ENCODE peak calls at places on chromosomes 2 and 18, in seven cellular contexts. U, M, I, D, B, F and T are unnamed samples.

GRCh38 chr2:21026479-21027282 is 17.2 kb downstream of the APOB start:
- DNase-seq in U (no peak), M (no peak), I (no peak), D (no peak), B (no peak), F (no peak), T (no peak)

GRCh38 chr2:196533998-196534397 is 105.5 kb upstream of the CCDC150 start:
- DNase-seq in U (no peak), M (no peak), I (no peak), D (no peak), B (no peak), F (no peak), T (no peak)

GRCh38 chr18:76569644-76570415 is 74.8 kb upstream of the ZNF516 start:
- DNase-seq in U (no peak), M (no peak), I (no peak), D (no peak), B (no peak), F (no peak), T (no peak)

GRCh38 chr2:100317634-100318033 is 4.7 kb downstream of the LONRF2 start:
- DNase-seq in U (no peak), M (no peak), I (no peak), D (no peak), B (peak; percentile 10), F (no peak), T (no peak)

GRCh38 chr2:154455871-154456270 is 242.6 kb upstream of the KCNJ3 start:
- DNase-seq in U (no peak), M (no peak), I (no peak), D (no peak), B (no peak), F (no peak), T (peak; percentile 18)

GRCh38 chr2:14677039-14677438 is 44.5 kb downstream of the LRATD1 start:
- DNase-seq in U (no peak), M (no peak), I (no peak), D (no peak), B (peak; percentile 35), F (no peak), T (no peak)

GRCh38 chr2:1227289-1227900 is 185.9 kb upstream of the TPO start:
- DNase-seq in U (no peak), M (no peak), I (no peak), D (no peak), B (no peak), F (peak; percentile 68), T (no peak)

GRCh38 chr2:16693854-16694253 is 28.2 kb upstream of the CYRIA start:
- DNase-seq in U (no peak), M (no peak), I (no peak), D (no peak), B (no peak), F (no peak), T (no peak)

GRCh38 chr2:128316777-128317185 is 1.9 kb downstream of the HS6ST1 start:
- DNase-seq in U (peak; percentile 62), M (no peak), I (no peak), D (no peak), B (no peak), F (no peak), T (no peak)

GRCh38 chr18:45110577-45111506 is 430.2 kb downstream of the SETBP1 start:
- DNase-seq in U (no peak), M (no peak), I (no peak), D (no peak), B (peak; percentile 23), F (peak; percentile 22), T (peak; percentile 8)

GRCh38 chr2:43305537-43305936 is 79.1 kb upstream of the ZFP36L2 start:
- DNase-seq in U (no peak), M (no peak), I (no peak), D (no peak), B (no peak), F (peak; percentile 32), T (peak; percentile 67)

GRCh38 chr2:196174424-196174823 is 3.0 kb upstream of the STK17B start:
- DNase-seq in U (no peak), M (peak; percentile 31), I (no peak), D (no peak), B (no peak), F (no peak), T (no peak)

GRCh38 chr18:79577451-79578395 is 101.9 kb upstream of the CTDP1 start:
- DNase-seq in U (peak; percentile 65), M (no peak), I (no peak), D (peak; percentile 16), B (no peak), F (no peak), T (peak; percentile 84)

GRCh38 chr2:33426666-33427231 is 49.7 kb upstream of the RASGRP3 start:
- DNase-seq in U (no peak), M (no peak), I (no peak), D (peak; percentile 21), B (peak; percentile 38), F (no peak), T (peak; percentile 86)

GRCh38 chr18:12287684-12288405 is 20.2 kb upstream of the TUBB6 start:
- DNase-seq in U (no peak), M (peak; percentile 57), I (peak; percentile 54), D (no peak), B (peak; percentile 85), F (peak; percentile 74), T (peak; percentile 85)

GRCh38 chr18:23809411-23809810 is 120.2 kb downstream of the LAMA3 start:
- DNase-seq in U (no peak), M (no peak), I (no peak), D (no peak), B (no peak), F (no peak), T (no peak)

GRCh38 chr18:28112056-28112470 is 64.9 kb downstream of the CDH2 start:
- DNase-seq in U (no peak), M (no peak), I (no peak), D (no peak), B (peak; percentile 63), F (no peak), T (peak; percentile 73)

GRCh38 chr2:210477496-210477895 is 937 bp upstream of the LANCL1 start:
- DNase-seq in U (no peak), M (peak; percentile 21), I (peak; percentile 66), D (no peak), B (peak; percentile 65), F (no peak), T (peak; percentile 68)

GRCh38 chr2:205188516-205189138 is 493.7 kb upstream of the NRP2 start:
- DNase-seq in U (no peak), M (no peak), I (no peak), D (no peak), B (no peak), F (peak; percentile 29), T (peak; percentile 96)

GRCh38 chr2:639703-640102 is 37.5 kb downstream of the TMEM18 start:
- DNase-seq in U (no peak), M (no peak), I (no peak), D (no peak), B (no peak), F (no peak), T (no peak)

GRCh38 chr2:20551231-20551944 is 99.5 kb downstream of the HS1BP3 start:
- DNase-seq in U (no peak), M (no peak), I (no peak), D (no peak), B (no peak), F (no peak), T (no peak)

GRCh38 chr2:174246944-174247381 is 1.4 kb downstream of the OLA1 start:
- DNase-seq in U (no peak), M (no peak), I (no peak), D (no peak), B (peak; percentile 37), F (no peak), T (no peak)

GRCh38 chr18:30811580-30811979 is 231.0 kb downstream of the DSC3 start:
- DNase-seq in U (no peak), M (no peak), I (no peak), D (no peak), B (no peak), F (no peak), T (no peak)

GRCh38 chr18:77297919-77298571 is 48.4 kb downstream of the GALR1 start:
- DNase-seq in U (no peak), M (no peak), I (no peak), D (no peak), B (no peak), F (no peak), T (no peak)

GRCh38 chr2:210188190-210188589 is 17.0 kb upstream of the KANSL1L start:
- DNase-seq in U (no peak), M (no peak), I (no peak), D (no peak), B (no peak), F (no peak), T (no peak)

DNA sequence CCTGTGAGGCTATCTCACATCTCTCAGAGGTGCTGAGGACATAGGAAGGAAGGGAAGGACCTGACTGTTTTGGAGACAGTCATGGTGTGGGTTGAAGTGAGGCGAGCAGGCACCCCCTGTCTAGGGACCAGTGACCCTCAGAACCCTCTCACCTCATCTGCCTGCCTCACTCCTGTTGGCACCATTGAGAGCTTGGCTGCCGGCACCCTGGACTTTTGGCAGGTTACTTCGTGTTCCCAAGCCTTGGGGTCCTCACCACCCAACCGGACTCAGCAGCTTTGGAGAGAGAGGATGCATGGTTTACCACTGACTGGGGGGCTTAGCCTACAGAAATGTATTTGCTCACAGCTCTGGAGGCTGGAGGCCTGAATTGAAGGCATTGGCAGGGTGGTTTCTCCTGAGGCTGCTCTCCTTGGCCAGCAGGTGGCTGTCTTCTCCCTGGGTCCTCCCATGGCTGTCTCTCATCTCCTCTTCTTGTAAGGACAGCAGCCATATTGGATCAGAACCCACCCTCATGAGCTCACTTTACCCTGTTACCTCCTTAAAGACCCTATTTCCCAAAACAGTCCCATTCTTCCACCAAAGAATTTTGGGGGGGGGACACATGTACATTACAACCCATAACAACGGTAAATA is 142.0 kb downstream of the TSN start:
- DNase-seq in U (no peak), M (no peak), I (peak; percentile 34), D (no peak), B (peak; percentile 59), F (no peak), T (peak; percentile 57)
- TF ChIP-seq CTCF in U (peak; percentile 71), M (no peak), I (peak; percentile 76), D (peak; percentile 17), B (peak; percentile 79), F (no peak), T (peak; percentile 61)

DNA sequence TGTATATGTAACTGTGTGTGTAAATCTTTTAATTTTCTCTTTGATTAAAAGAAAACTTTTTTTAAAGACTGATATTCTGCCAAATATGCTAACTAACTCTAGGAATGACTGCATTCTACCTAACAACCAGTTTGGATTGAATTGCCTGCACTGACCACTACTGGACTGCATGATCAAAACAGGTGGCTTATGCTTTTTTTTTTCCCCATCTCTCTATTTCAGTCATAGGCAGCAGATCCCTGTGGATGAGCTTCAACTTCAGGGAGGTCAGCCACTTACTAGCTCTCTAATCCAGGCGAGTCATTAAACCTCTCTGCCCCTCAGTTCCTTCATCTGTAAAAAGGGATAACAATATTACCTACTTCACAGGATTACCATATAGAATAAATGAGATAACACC is 138.6 kb upstream of the SERTAD2 start:
- DNase-seq in U (no peak), M (no peak), I (no peak), D (no peak), B (peak; percentile 43), F (no peak), T (no peak)
- TF ChIP-seq CTCF in U (peak; percentile 22), M (no peak), I (peak; percentile 55), D (no peak), B (peak; percentile 50), F (no peak), T (no peak)

GRCh38 chr2:121824264-121824663 is 68.8 kb downstream of the TSN start:
- DNase-seq in U (no peak), M (no peak), I (no peak), D (no peak), B (no peak), F (no peak), T (no peak)
- TF ChIP-seq CTCF in U (no peak), M (no peak), I (no peak), D (no peak), B (no peak), F (no peak), T (no peak)

GRCh38 chr2:178819147-178819875 is 12.1 kb upstream of the TTN start:
- DNase-seq in U (no peak), M (no peak), I (no peak), D (no peak), B (no peak), F (no peak), T (no peak)
- TF ChIP-seq CTCF in U (no peak), M (no peak), I (peak; percentile 11), D (no peak), B (no peak), F (no peak), T (no peak)